ENCODE peak calls at places on chromosomes 12 and 14, in six cellular contexts. L is thoracic aorta, P is adrenal gland, W is coronary artery, X is transverse colon, V is HCT116. D is an unnamed sample.

GRCh38 chr14:51104467-51104866 is 9.6 kb upstream of the TRIM9 start:
- DNase-seq in V (no peak), X (no peak), P (no peak), W (no peak), L (no peak), D (no peak)

GRCh38 chr12:32881702-32882101 is 14.9 kb downstream of the PKP2 start:
- DNase-seq in X (no peak), P (no peak), L (no peak), V (no peak), W (no peak), D (no peak)

GRCh38 chr14:40447032-40447431 is 1014.8 kb upstream of the FBXO33 start:
- DNase-seq in X (no peak), V (no peak), W (no peak), P (no peak), L (no peak), D (no peak)

GRCh38 chr12:120453977-120454376 is 7.7 kb downstream of the GATC start:
- DNase-seq in L (no peak), P (no peak), V (no peak), X (no peak), W (no peak), D (no peak)

GRCh38 chr14:75751291-75751690 is 90.2 kb downstream of the TTLL5 start:
- DNase-seq in P (no peak), W (no peak), L (no peak), X (no peak), V (no peak), D (no peak)

GRCh38 chr14:61179061-61179675 is 102.0 kb downstream of the TMEM30B start:
- DNase-seq in P (no peak), L (no peak), W (no peak), V (peak), X (no peak), D (no peak)

GRCh38 chr12:78118486-78118885 is 287.8 kb downstream of the NAV3 start:
- DNase-seq in V (no peak), X (no peak), L (no peak), P (no peak), W (no peak), D (no peak)

GRCh38 chr12:26242683-26243082 is 47.3 kb downstream of the SSPN start:
- DNase-seq in P (no peak), L (no peak), V (no peak), X (peak), W (no peak), D (no peak)

GRCh38 chr12:54352891-54353874 is 11.1 kb downstream of the GPR84 start:
- DNase-seq in X (no peak), W (no peak), L (no peak), V (no peak), P (no peak), D (peak)

GRCh38 chr12:806116-806805 is 53.9 kb downstream of the WNK1 start:
- DNase-seq in W (no peak), X (no peak), P (no peak), V (no peak), L (no peak), D (no peak)

GRCh38 chr12:105433804-105434203 is 103.3 kb downstream of the C12orf75 start:
- DNase-seq in X (no peak), P (no peak), V (no peak), W (no peak), L (no peak), D (no peak)

GRCh38 chr14:99708449-99708848 is 24.4 kb downstream of the CYP46A1 start:
- DNase-seq in V (no peak), L (no peak), W (no peak), P (no peak), X (no peak), D (no peak)

GRCh38 chr12:46678441-46678840 is 147.4 kb downstream of the SLC38A4 start:
- DNase-seq in L (no peak), X (no peak), V (no peak), P (no peak), W (no peak), D (no peak)

GRCh38 chr12:84191779-84192178 is 720.8 kb downstream of the SLC6A15 start:
- DNase-seq in L (no peak), X (no peak), V (no peak), P (no peak), W (no peak), D (no peak)

GRCh38 chr14:101347893-101348777 is 213.2 kb upstream of the DIO3 start:
- DNase-seq in L (no peak), X (no peak), V (no peak), W (peak), P (peak), D (no peak)

GRCh38 chr12:85979641-85980040 is 105.5 kb downstream of the NTS start:
- DNase-seq in V (no peak), W (no peak), P (no peak), X (no peak), L (no peak), D (no peak)

GRCh38 chr14:92794547-92794941 is 439 bp downstream of the GOLGA5 start:
- DNase-seq in L (no peak), W (no peak), V (no peak), X (peak), P (no peak), D (no peak)

GRCh38 chr12:7751394-7751793 is 4.2 kb upstream of the CLEC4C start:
- DNase-seq in P (no peak), V (no peak), W (no peak), X (no peak), L (no peak), D (no peak)

GRCh38 chr14:103140316-103141109 is 17.3 kb downstream of the TNFAIP2 start:
- DNase-seq in V (no peak), W (no peak), L (no peak), X (no peak), P (no peak), D (no peak)

GRCh38 chr12:107762874-107763273 is 1.9 kb upstream of the PRDM4 start:
- DNase-seq in P (no peak), V (no peak), L (no peak), X (no peak), W (no peak), D (no peak)

GRCh38 chr12:107760817-107761501 is at the start of gene PRDM4:
- DNase-seq in V (peak), L (peak), X (peak), P (peak), W (peak), D (peak)

GRCh38 chr12:107760207-107760816 is 625 bp downstream of the PRDM4 start:
- DNase-seq in W (peak), P (peak), V (no peak), L (no peak), X (peak), D (no peak)

GRCh38 chr12:107761502-107761904 is 566 bp upstream of the PRDM4 start:
- DNase-seq in P (peak), W (no peak), V (no peak), X (no peak), L (no peak), D (no peak)

GRCh38 chr12:107759410-107759809 is 1.5 kb downstream of the PRDM4 start:
- DNase-seq in X (peak), L (no peak), P (peak), W (no peak), V (peak), D (no peak)
- H3K4me3 ChIP-seq in X (peak), L (peak), P (no peak), W (peak), V (peak), D (peak)

GRCh38 chr12:3122841-3123678 is 45.9 kb downstream of the TSPAN9 start:
- DNase-seq in X (no peak), L (peak), W (no peak), V (no peak), P (peak), D (no peak)
- H3K27ac ChIP-seq in X (peak), L (no peak), W (peak), V (no peak), P (no peak), D (no peak)

DNA sequence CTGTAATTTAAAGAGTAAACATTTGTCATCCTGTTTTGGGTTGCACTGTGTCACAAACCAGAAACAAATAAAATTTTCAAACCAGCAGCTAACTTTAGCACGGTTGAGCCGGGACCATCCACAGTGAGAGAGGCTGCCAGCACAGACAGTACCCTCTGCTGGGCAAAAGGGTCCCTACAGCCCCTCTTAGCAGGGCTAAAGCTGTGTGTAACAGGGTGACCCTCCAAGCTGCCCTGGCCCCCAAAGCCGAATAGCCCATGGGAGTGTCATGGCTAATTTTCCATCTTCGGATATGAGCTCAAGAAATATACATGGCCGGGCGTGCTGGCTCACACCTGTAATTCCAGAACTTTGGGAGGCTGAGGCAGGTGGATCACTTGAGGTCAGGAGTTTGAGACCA is 157.1 kb upstream of the GRIN2B start:
- DNase-seq in W (no peak), L (no peak), X (no peak), V (no peak), P (no peak), D (no peak)
- TF ChIP-seq CTCF in W (no peak), L (no peak), X (no peak), V (peak), P (no peak), D (no peak)

GRCh38 chr12:110109837-110110535 is 14.2 kb upstream of the IFT81 start:
- DNase-seq in W (no peak), P (no peak), V (no peak), X (no peak), L (no peak), D (no peak)
- H3K4me3 ChIP-seq in W (peak), P (no peak), V (no peak), X (no peak), L (peak), D (no peak)

GRCh38 chr12:50574621-50575348 is 70.0 kb downstream of the DIP2B start:
- DNase-seq in P (no peak), X (no peak), W (no peak), L (no peak), V (no peak), D (no peak)
- H3K27ac ChIP-seq in P (peak), X (peak), W (no peak), L (no peak), V (no peak), D (peak)

DNA sequence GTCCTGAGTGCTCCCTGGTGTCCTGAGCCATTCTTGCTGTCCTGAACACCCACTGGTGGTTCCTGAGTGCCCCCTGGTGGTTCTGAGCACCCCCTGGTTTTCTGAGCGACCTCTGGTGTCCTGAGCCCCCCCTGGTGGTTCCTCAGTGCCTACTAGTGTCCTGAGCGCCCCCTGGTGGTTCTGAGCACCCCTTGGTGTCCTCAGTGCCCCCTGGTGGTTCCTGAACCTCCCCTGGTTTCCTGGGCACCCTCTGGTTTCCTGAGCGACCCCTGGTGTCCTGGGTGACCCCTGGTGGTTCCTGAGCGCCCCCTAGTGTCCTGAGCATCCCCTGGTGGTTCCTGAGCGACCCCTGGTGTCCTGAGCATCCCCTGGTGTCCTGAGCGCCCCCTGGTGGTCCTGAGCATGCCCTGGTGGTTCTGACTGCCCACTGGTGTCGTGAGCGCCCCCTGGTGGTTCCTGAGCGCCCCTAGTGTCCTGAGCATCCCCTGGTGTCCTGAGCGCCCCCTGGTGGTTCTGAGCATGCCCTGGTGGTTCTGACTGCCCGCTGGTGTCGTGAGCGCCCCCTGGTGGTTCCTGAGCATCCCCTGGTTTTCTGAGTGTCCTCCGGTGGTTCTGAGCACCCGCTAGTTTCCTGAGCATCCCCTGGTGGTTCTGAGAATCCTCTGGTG is 473.1 kb downstream of the TMEM121 start:
- DNase-seq in L (no peak), X (peak), W (no peak), P (peak), V (peak), D (no peak)
- TF ChIP-seq CTCF in L (peak), X (no peak), W (no peak), P (no peak), V (peak), D (peak)

GRCh38 chr12:9112076-9112853 is 3.5 kb downstream of the A2M start:
- DNase-seq in L (no peak), V (no peak), P (no peak), W (no peak), X (no peak), D (no peak)

GRCh38 chr12:9115731-9116689 is at the start of gene A2M:
- DNase-seq in L (peak), V (no peak), P (peak), X (no peak), W (no peak), D (no peak)

GRCh38 chr12:9113987-9114309 is 1.8 kb downstream of the A2M start:
- DNase-seq in W (no peak), L (no peak), X (no peak), P (no peak), V (no peak), D (no peak)

GRCh38 chr12:9113296-9113986 is 2.3 kb downstream of the A2M start:
- DNase-seq in L (no peak), P (no peak), X (no peak), W (no peak), V (no peak), D (no peak)

GRCh38 chr12:9114946-9115345 is 773 bp downstream of the A2M start:
- DNase-seq in W (no peak), V (no peak), P (no peak), X (no peak), L (no peak), D (no peak)
- H3K4me3 ChIP-seq in W (peak), V (no peak), P (no peak), X (peak), L (peak), D (peak)

GRCh38 chr12:107514887-107515445 is 170.6 kb upstream of the PWP1 start:
- DNase-seq in P (no peak), L (no peak), X (no peak), V (no peak), W (no peak), D (no peak)
- H3K27ac ChIP-seq in P (no peak), L (no peak), X (no peak), V (no peak), W (no peak), D (no peak)